ENCODE peak calls at places on chromosomes 13 and 19, in eight cellular contexts. One of them, this sample, is unnamed. For H3K27me3, the result is how much of the 10 kb centered on the place peaks cover.

GRCh38 chr13:25168800-25169199 is 3.3 kb downstream of the AMER2 start:
- DNase-seq in tibial nerve: no peak
- DNase-seq in IMR-90: no peak
- DNase-seq in neuronal stem cell: no peak
- DNase-seq in cardiac muscle cell: no peak
- DNase-seq in upper lobe of right lung: no peak
- DNase-seq in CD8-positive, alpha-beta memory T cell: no peak
- DNase-seq in AG04450: no peak
- DNase-seq in this sample: no peak

GRCh38 chr13:75587679-75588078 is 38.1 kb downstream of the UCHL3 start:
- DNase-seq in cardiac muscle cell: no peak
- DNase-seq in CD8-positive, alpha-beta memory T cell: no peak
- DNase-seq in IMR-90: peak
- DNase-seq in upper lobe of right lung: no peak
- DNase-seq in AG04450: no peak
- DNase-seq in neuronal stem cell: no peak
- DNase-seq in tibial nerve: no peak
- DNase-seq in this sample: peak

GRCh38 chr13:99086869-99087129 is 108.9 kb upstream of the DOCK9 start:
- DNase-seq in upper lobe of right lung: peak
- DNase-seq in CD8-positive, alpha-beta memory T cell: peak
- DNase-seq in cardiac muscle cell: no peak
- DNase-seq in IMR-90: no peak
- DNase-seq in tibial nerve: peak
- DNase-seq in neuronal stem cell: peak
- DNase-seq in AG04450: no peak
- DNase-seq in this sample: no peak

GRCh38 chr13:36297259-36297599 is 385 bp downstream of the CCDC169 start:
- DNase-seq in upper lobe of right lung: no peak
- DNase-seq in tibial nerve: no peak
- DNase-seq in CD8-positive, alpha-beta memory T cell: no peak
- DNase-seq in neuronal stem cell: no peak
- DNase-seq in IMR-90: peak
- DNase-seq in cardiac muscle cell: no peak
- DNase-seq in AG04450: no peak
- DNase-seq in this sample: no peak

GRCh38 chr13:45445053-45445452 is 19.7 kb upstream of the COG3 start:
- DNase-seq in AG04450: no peak
- DNase-seq in tibial nerve: no peak
- DNase-seq in upper lobe of right lung: no peak
- DNase-seq in CD8-positive, alpha-beta memory T cell: no peak
- DNase-seq in IMR-90: no peak
- DNase-seq in neuronal stem cell: no peak
- DNase-seq in cardiac muscle cell: no peak
- DNase-seq in this sample: no peak

GRCh38 chr13:110932588-110932987 is 17.7 kb upstream of the ANKRD10 start:
- DNase-seq in IMR-90: no peak
- DNase-seq in tibial nerve: no peak
- DNase-seq in cardiac muscle cell: no peak
- DNase-seq in upper lobe of right lung: no peak
- DNase-seq in neuronal stem cell: no peak
- DNase-seq in AG04450: no peak
- DNase-seq in CD8-positive, alpha-beta memory T cell: no peak
- DNase-seq in this sample: no peak

GRCh38 chr13:110985570-110985969 is 70.7 kb upstream of the ANKRD10 start:
- DNase-seq in cardiac muscle cell: no peak
- DNase-seq in upper lobe of right lung: no peak
- DNase-seq in tibial nerve: no peak
- DNase-seq in CD8-positive, alpha-beta memory T cell: no peak
- DNase-seq in AG04450: no peak
- DNase-seq in IMR-90: peak
- DNase-seq in neuronal stem cell: no peak
- DNase-seq in this sample: no peak

GRCh38 chr13:75101997-75102720 is 379.8 kb downstream of the TBC1D4 start:
- DNase-seq in cardiac muscle cell: peak
- DNase-seq in tibial nerve: no peak
- DNase-seq in upper lobe of right lung: no peak
- DNase-seq in CD8-positive, alpha-beta memory T cell: no peak
- DNase-seq in AG04450: no peak
- DNase-seq in neuronal stem cell: no peak
- DNase-seq in IMR-90: peak
- DNase-seq in this sample: no peak

GRCh38 chr13:59086147-59086546 is 1077.6 kb downstream of the DIAPH3 start:
- DNase-seq in cardiac muscle cell: no peak
- DNase-seq in neuronal stem cell: no peak
- DNase-seq in tibial nerve: no peak
- DNase-seq in AG04450: peak
- DNase-seq in IMR-90: peak
- DNase-seq in upper lobe of right lung: no peak
- DNase-seq in CD8-positive, alpha-beta memory T cell: no peak
- DNase-seq in this sample: no peak

GRCh38 chr13:31965361-31966066 is 66.1 kb upstream of the FRY start:
- DNase-seq in cardiac muscle cell: no peak
- DNase-seq in upper lobe of right lung: no peak
- DNase-seq in IMR-90: peak
- DNase-seq in neuronal stem cell: no peak
- DNase-seq in CD8-positive, alpha-beta memory T cell: no peak
- DNase-seq in AG04450: no peak
- DNase-seq in tibial nerve: no peak
- DNase-seq in this sample: no peak

GRCh38 chr13:51764184-51765141 is 39.5 kb downstream of the DHRS12 start:
- DNase-seq in upper lobe of right lung: no peak
- DNase-seq in neuronal stem cell: no peak
- DNase-seq in cardiac muscle cell: peak
- DNase-seq in CD8-positive, alpha-beta memory T cell: peak
- DNase-seq in AG04450: peak
- DNase-seq in IMR-90: peak
- DNase-seq in tibial nerve: peak
- DNase-seq in this sample: no peak

GRCh38 chr19:49801966-49802661 is 11.0 kb downstream of the FUZ start:
- DNase-seq in cardiac muscle cell: peak
- DNase-seq in neuronal stem cell: peak
- DNase-seq in CD8-positive, alpha-beta memory T cell: no peak
- DNase-seq in tibial nerve: peak
- DNase-seq in AG04450: peak
- DNase-seq in IMR-90: peak
- DNase-seq in upper lobe of right lung: no peak
- DNase-seq in this sample: peak

GRCh38 chr13:104737713-104738112 is 1671.5 kb upstream of the SLC10A2 start:
- DNase-seq in IMR-90: no peak
- DNase-seq in neuronal stem cell: no peak
- DNase-seq in CD8-positive, alpha-beta memory T cell: no peak
- DNase-seq in tibial nerve: no peak
- DNase-seq in upper lobe of right lung: no peak
- DNase-seq in cardiac muscle cell: no peak
- DNase-seq in AG04450: no peak
- DNase-seq in this sample: no peak

GRCh38 chr13:76425930-76426329 is 460.3 kb downstream of the KCTD12 start:
- DNase-seq in upper lobe of right lung: no peak
- DNase-seq in AG04450: peak
- DNase-seq in CD8-positive, alpha-beta memory T cell: no peak
- DNase-seq in neuronal stem cell: no peak
- DNase-seq in tibial nerve: no peak
- DNase-seq in IMR-90: peak
- DNase-seq in cardiac muscle cell: no peak
- DNase-seq in this sample: no peak

GRCh38 chr13:45119990-45120864 is at the start of gene GTF2F2:
- DNase-seq in CD8-positive, alpha-beta memory T cell: peak
- DNase-seq in neuronal stem cell: peak
- DNase-seq in IMR-90: peak
- DNase-seq in AG04450: peak
- DNase-seq in upper lobe of right lung: peak
- DNase-seq in cardiac muscle cell: peak
- DNase-seq in tibial nerve: peak
- DNase-seq in this sample: peak

GRCh38 chr19:33241530-33242101 is 16.0 kb upstream of the SLC7A10 start:
- DNase-seq in upper lobe of right lung: peak
- DNase-seq in AG04450: no peak
- DNase-seq in CD8-positive, alpha-beta memory T cell: peak
- DNase-seq in cardiac muscle cell: no peak
- DNase-seq in neuronal stem cell: no peak
- DNase-seq in IMR-90: no peak
- DNase-seq in tibial nerve: no peak
- DNase-seq in this sample: peak

GRCh38 chr19:18415177-18415867 is 3.9 kb upstream of the SSBP4 start:
- DNase-seq in tibial nerve: peak
- DNase-seq in upper lobe of right lung: peak
- DNase-seq in cardiac muscle cell: no peak
- DNase-seq in IMR-90: peak
- DNase-seq in neuronal stem cell: no peak
- DNase-seq in CD8-positive, alpha-beta memory T cell: no peak
- DNase-seq in AG04450: no peak
- DNase-seq in this sample: no peak

DNA sequence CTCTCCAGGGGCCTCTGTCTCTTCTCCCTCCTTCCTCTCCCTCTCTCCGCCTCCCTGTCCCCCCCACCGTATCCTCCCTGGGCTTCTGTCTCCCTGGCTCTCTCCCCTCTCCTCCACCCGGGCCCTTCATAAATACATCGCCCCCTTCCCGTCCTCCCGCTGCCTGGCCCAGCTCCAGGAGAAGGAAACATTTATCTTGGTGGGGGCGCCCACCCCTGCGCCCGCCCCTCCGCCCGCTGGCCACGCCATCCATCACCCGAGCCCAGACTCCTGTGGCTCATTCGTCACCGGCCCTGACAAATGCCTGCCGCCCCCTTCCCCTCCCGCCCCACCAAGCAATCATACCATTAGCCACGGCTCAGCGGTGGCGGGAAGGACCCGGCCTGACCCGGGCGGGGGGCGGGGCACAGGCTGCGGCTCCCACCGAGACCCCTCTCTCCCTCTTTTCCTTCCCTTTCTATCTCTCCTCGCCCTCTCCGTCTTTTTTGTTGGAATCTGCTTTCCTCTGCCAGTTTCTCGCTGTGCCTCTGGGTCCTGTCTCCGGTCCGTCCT is 2.6 kb upstream of the MEIS3 start:
- DNase-seq in tibial nerve: no peak
- DNase-seq in upper lobe of right lung: no peak
- DNase-seq in IMR-90: no peak
- DNase-seq in neuronal stem cell: no peak
- DNase-seq in cardiac muscle cell: peak
- DNase-seq in AG04450: no peak
- DNase-seq in CD8-positive, alpha-beta memory T cell: no peak
- DNase-seq in this sample: no peak
- H3K27me3 ChIP-seq in tibial nerve: under half
- H3K27me3 ChIP-seq in upper lobe of right lung: half or more
- H3K27me3 ChIP-seq in IMR-90: under half
- H3K27me3 ChIP-seq in neuronal stem cell: under half
- H3K27me3 ChIP-seq in cardiac muscle cell: under half
- H3K27me3 ChIP-seq in AG04450: under half
- H3K27me3 ChIP-seq in CD8-positive, alpha-beta memory T cell: half or more
- H3K27me3 ChIP-seq in this sample: under half

GRCh38 chr19:54247106-54247930 is 4.7 kb upstream of the LILRA6 start:
- DNase-seq in tibial nerve: no peak
- DNase-seq in IMR-90: no peak
- DNase-seq in AG04450: no peak
- DNase-seq in upper lobe of right lung: no peak
- DNase-seq in neuronal stem cell: no peak
- DNase-seq in CD8-positive, alpha-beta memory T cell: no peak
- DNase-seq in cardiac muscle cell: no peak
- DNase-seq in this sample: no peak
- H3K27me3 ChIP-seq in tibial nerve: under half
- H3K27me3 ChIP-seq in IMR-90: under half
- H3K27me3 ChIP-seq in AG04450: under half
- H3K27me3 ChIP-seq in upper lobe of right lung: under half
- H3K27me3 ChIP-seq in neuronal stem cell: under half
- H3K27me3 ChIP-seq in CD8-positive, alpha-beta memory T cell: under half
- H3K27me3 ChIP-seq in cardiac muscle cell: under half
- H3K27me3 ChIP-seq in this sample: under half

DNA sequence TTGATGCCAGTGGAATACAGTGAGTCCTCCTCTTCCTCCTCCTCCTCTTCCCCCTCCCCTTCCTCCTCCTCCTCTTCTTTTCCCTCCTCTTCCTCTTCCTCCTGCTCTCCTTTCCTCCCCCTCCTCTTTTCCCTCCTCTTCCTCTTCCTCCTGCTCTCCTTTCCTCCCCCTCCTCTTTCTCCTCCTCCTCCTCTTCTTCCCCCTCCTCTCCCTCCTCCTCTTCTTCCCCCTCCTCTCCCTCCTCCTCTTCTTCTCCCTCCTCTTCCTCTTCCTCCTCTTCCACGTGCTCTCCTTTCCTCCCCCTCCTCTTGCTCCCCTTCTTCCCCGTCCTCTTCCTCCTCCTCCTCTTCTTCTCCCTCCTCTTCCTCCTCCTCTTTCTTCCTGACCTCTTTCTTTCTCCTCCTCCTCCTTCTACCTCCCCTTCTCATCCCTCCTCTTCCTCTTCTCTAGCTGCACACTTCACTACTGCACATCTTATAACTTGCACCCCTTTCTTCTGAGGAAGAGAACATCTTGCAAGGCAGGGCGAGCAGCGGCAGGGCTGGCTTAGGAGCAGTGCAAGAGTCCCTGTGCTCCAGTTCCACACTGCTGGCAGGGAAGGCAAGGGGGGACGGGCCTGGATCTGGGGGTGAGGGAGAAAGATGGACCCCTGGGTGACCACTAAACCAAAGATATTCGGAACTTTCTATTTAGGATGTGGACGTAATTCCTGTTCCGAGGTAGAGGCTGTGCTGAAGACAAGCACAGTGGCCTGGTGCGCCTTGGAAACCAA is 5.6 kb downstream of the PDX1 start:
- DNase-seq in tibial nerve: no peak
- DNase-seq in upper lobe of right lung: no peak
- DNase-seq in neuronal stem cell: no peak
- DNase-seq in cardiac muscle cell: no peak
- DNase-seq in CD8-positive, alpha-beta memory T cell: no peak
- DNase-seq in AG04450: no peak
- DNase-seq in IMR-90: no peak
- DNase-seq in this sample: no peak
- H3K27me3 ChIP-seq in tibial nerve: under half
- H3K27me3 ChIP-seq in upper lobe of right lung: half or more
- H3K27me3 ChIP-seq in neuronal stem cell: half or more
- H3K27me3 ChIP-seq in cardiac muscle cell: half or more
- H3K27me3 ChIP-seq in CD8-positive, alpha-beta memory T cell: half or more
- H3K27me3 ChIP-seq in AG04450: half or more
- H3K27me3 ChIP-seq in IMR-90: half or more
- H3K27me3 ChIP-seq in this sample: under half

GRCh38 chr13:112442483-112443090 is 66.4 kb downstream of the SPACA7 start:
- DNase-seq in neuronal stem cell: peak
- DNase-seq in AG04450: no peak
- DNase-seq in cardiac muscle cell: no peak
- DNase-seq in tibial nerve: no peak
- DNase-seq in IMR-90: peak
- DNase-seq in upper lobe of right lung: no peak
- DNase-seq in CD8-positive, alpha-beta memory T cell: no peak
- DNase-seq in this sample: peak

GRCh38 chr13:112443191-112444000 is 67.2 kb downstream of the SPACA7 start:
- DNase-seq in CD8-positive, alpha-beta memory T cell: no peak
- DNase-seq in cardiac muscle cell: peak
- DNase-seq in neuronal stem cell: peak
- DNase-seq in tibial nerve: no peak
- DNase-seq in IMR-90: no peak
- DNase-seq in AG04450: no peak
- DNase-seq in upper lobe of right lung: no peak
- DNase-seq in this sample: peak

GRCh38 chr13:112441226-112441625 is 65.1 kb downstream of the SPACA7 start:
- DNase-seq in upper lobe of right lung: no peak
- DNase-seq in tibial nerve: no peak
- DNase-seq in cardiac muscle cell: no peak
- DNase-seq in IMR-90: no peak
- DNase-seq in CD8-positive, alpha-beta memory T cell: no peak
- DNase-seq in neuronal stem cell: no peak
- DNase-seq in AG04450: no peak
- DNase-seq in this sample: no peak

GRCh38 chr13:112444001-112444311 is 67.8 kb downstream of the SPACA7 start:
- DNase-seq in upper lobe of right lung: peak
- DNase-seq in tibial nerve: peak
- DNase-seq in neuronal stem cell: peak
- DNase-seq in AG04450: no peak
- DNase-seq in IMR-90: peak
- DNase-seq in CD8-positive, alpha-beta memory T cell: no peak
- DNase-seq in cardiac muscle cell: peak
- DNase-seq in this sample: peak

GRCh38 chr13:112441779-112442310 is 65.7 kb downstream of the SPACA7 start:
- DNase-seq in cardiac muscle cell: no peak
- DNase-seq in neuronal stem cell: no peak
- DNase-seq in AG04450: no peak
- DNase-seq in tibial nerve: no peak
- DNase-seq in IMR-90: no peak
- DNase-seq in CD8-positive, alpha-beta memory T cell: no peak
- DNase-seq in upper lobe of right lung: no peak
- DNase-seq in this sample: peak
- H3K27me3 ChIP-seq in cardiac muscle cell: half or more
- H3K27me3 ChIP-seq in neuronal stem cell: under half
- H3K27me3 ChIP-seq in AG04450: under half
- H3K27me3 ChIP-seq in tibial nerve: under half
- H3K27me3 ChIP-seq in IMR-90: under half
- H3K27me3 ChIP-seq in CD8-positive, alpha-beta memory T cell: under half
- H3K27me3 ChIP-seq in upper lobe of right lung: under half
- H3K27me3 ChIP-seq in this sample: under half